ENCODE peak calls at places on chromosomes 11 and 22, in five cellular contexts. N is GM04504; W is GM13977; K is A549; B is activated CD4-positive, alpha-beta T cell treated with anti-CD3 and anti-CD28 coated beads for 4 hours. D is an unnamed sample.
A peak's percentile ranks its signal among the peaks of the same experiment; 100 is the strongest.

GRCh38 chr22:20451920-20452319 is 14.3 kb upstream of the SCARF2 start:
- DNase-seq in N (no peak), W (no peak), K (no peak), B (no peak), D (no peak)

GRCh38 chr22:25413620-25414019 is 150.9 kb upstream of the GRK3 start:
- DNase-seq in N (no peak), W (no peak), K (no peak), B (no peak), D (no peak)

GRCh38 chr11:70768346-70769095 is 370.2 kb downstream of the CTTN start:
- DNase-seq in N (no peak), W (no peak), K (no peak), B (no peak), D (no peak)

GRCh38 chr11:123526027-123526805 is 96.1 kb downstream of the GRAMD1B start:
- DNase-seq in N (no peak), W (no peak), K (no peak), B (no peak), D (no peak)

GRCh38 chr11:45503311-45503710 is 162.1 kb downstream of the CHST1 start:
- DNase-seq in N (no peak), W (no peak), K (no peak), B (no peak), D (no peak)

GRCh38 chr22:19290400-19291217 is 910 bp downstream of the CLTCL1 start:
- DNase-seq in N (no peak), W (no peak), K (no peak), B (peak; percentile 0), D (peak; percentile 66)

GRCh38 chr11:133896642-133897330 is 51.5 kb upstream of the SPATA19 start:
- DNase-seq in N (no peak), W (no peak), K (no peak), B (no peak), D (no peak)

GRCh38 chr11:130718118-130718517 is 198.2 kb downstream of the SNX19 start:
- DNase-seq in N (no peak), W (no peak), K (no peak), B (no peak), D (no peak)

GRCh38 chr22:30159082-30159481 is 78.8 kb downstream of the HORMAD2 start:
- DNase-seq in N (no peak), W (no peak), K (no peak), B (no peak), D (no peak)

GRCh38 chr11:119509969-119510401 is 87.0 kb upstream of the THY1 start:
- DNase-seq in N (peak; percentile 69), W (peak; percentile 78), K (no peak), B (no peak), D (no peak)

GRCh38 chr22:50206599-50206998 is 5.8 kb downstream of the SELENOO start:
- DNase-seq in N (no peak), W (no peak), K (no peak), B (no peak), D (peak; percentile 38)

GRCh38 chr22:31561970-31562369 is 65.6 kb downstream of the SFI1 start:
- DNase-seq in N (no peak), W (no peak), K (no peak), B (no peak), D (no peak)

GRCh38 chr11:93775289-93775688 is 8.8 kb upstream of the MED17 start:
- DNase-seq in N (no peak), W (no peak), K (no peak), B (no peak), D (peak; percentile 29)

GRCh38 chr11:75303544-75304224 is 47.8 kb downstream of the ARRB1 start:
- DNase-seq in N (no peak), W (no peak), K (no peak), B (no peak), D (no peak)

GRCh38 chr22:37896181-37896592 is 9.9 kb upstream of the MICALL1 start:
- DNase-seq in N (no peak), W (peak; percentile 70), K (no peak), B (no peak), D (no peak)

GRCh38 chr11:112050721-112051120 is 23.1 kb downstream of the PIH1D2 start:
- DNase-seq in N (no peak), W (peak; percentile 38), K (no peak), B (no peak), D (no peak)

GRCh38 chr11:8192896-8193209 is 24.0 kb upstream of the RIC3 start:
- DNase-seq in N (no peak), W (no peak), K (no peak), B (no peak), D (no peak)

GRCh38 chr11:14144905-14145304 is 182.4 kb downstream of the SPON1 start:
- DNase-seq in N (no peak), W (no peak), K (no peak), B (no peak), D (no peak)

GRCh38 chr11:72743321-72744221 is 8.6 kb downstream of the ARAP1 start:
- DNase-seq in N (no peak), W (peak; percentile 56), K (no peak), B (no peak), D (no peak)

GRCh38 chr11:113387605-113388211 is at the start of gene ANKK1:
- DNase-seq in N (no peak), W (no peak), K (no peak), B (no peak), D (peak; percentile 25)

GRCh38 chr11:117669062-117669461 is 128.0 kb downstream of the DSCAML1 start:
- DNase-seq in N (no peak), W (no peak), K (no peak), B (no peak), D (no peak)

GRCh38 chr11:42524534-42525227 is 787.1 kb upstream of the API5 start:
- DNase-seq in N (peak; percentile 56), W (peak; percentile 46), K (no peak), B (no peak), D (peak; percentile 18)

GRCh38 chr11:99865951-99866350 is 821.1 kb upstream of the ARHGAP42 start:
- DNase-seq in N (no peak), W (no peak), K (no peak), B (no peak), D (no peak)

GRCh38 chr22:45055936-45056335 is 46.1 kb upstream of the PHF21B start:
- DNase-seq in N (no peak), W (no peak), K (no peak), B (no peak), D (no peak)

GRCh38 chr11:69309800-69310280 is 15.9 kb downstream of the MYEOV start:
- DNase-seq in N (no peak), W (no peak), K (no peak), B (no peak), D (no peak)

GRCh38 chr11:61507012-61507768 is 1.4 kb upstream of the LRRC10B start:
- DNase-seq in N (no peak), W (no peak), K (no peak), B (no peak), D (no peak)

GRCh38 chr22:38744981-38745380 is 10.8 kb downstream of the SUN2 start:
- DNase-seq in N (no peak), W (no peak), K (no peak), B (no peak), D (no peak)

GRCh38 chr11:94785509-94785908 is 17.4 kb downstream of the AMOTL1 start:
- DNase-seq in N (no peak), W (no peak), K (no peak), B (no peak), D (no peak)

GRCh38 chr11:110564676-110565343 is 135.1 kb downstream of the FDX1 start:
- DNase-seq in N (no peak), W (no peak), K (no peak), B (no peak), D (no peak)

GRCh38 chr11:104432981-104433380 is 269.0 kb upstream of the PDGFD start:
- DNase-seq in N (no peak), W (no peak), K (no peak), B (no peak), D (no peak)

GRCh38 chr22:37552560-37553163 is 7.6 kb upstream of the CDC42EP1 start:
- DNase-seq in N (no peak), W (no peak), K (no peak), B (no peak), D (peak; percentile 88)

GRCh38 chr11:121814962-121815361 is 301.1 kb downstream of the BLID start:
- DNase-seq in N (peak; percentile 21), W (no peak), K (no peak), B (no peak), D (no peak)

GRCh38 chr22:31944700-31945477 is 554 bp downstream of the YWHAH start:
- DNase-seq in N (no peak), W (peak; percentile 42), K (peak; percentile 16), B (peak; percentile 35), D (peak; percentile 65)

GRCh38 chr22:41478891-41479521 is 10.1 kb downstream of the ACO2 start:
- DNase-seq in N (no peak), W (peak; percentile 29), K (no peak), B (no peak), D (no peak)

GRCh38 chr11:119340335-119341221 is at the start of gene C1QTNF5:
- DNase-seq in N (no peak), W (no peak), K (no peak), B (no peak), D (peak; percentile 43)

GRCh38 chr22:34760276-34761008 is 305.5 kb upstream of the ISX start:
- DNase-seq in N (no peak), W (no peak), K (no peak), B (no peak), D (no peak)

GRCh38 chr11:110286298-110287040 is 9.9 kb downstream of the RDX start:
- DNase-seq in N (no peak), W (no peak), K (no peak), B (no peak), D (no peak)

GRCh38 chr11:102476812-102477211 is 24.2 kb upstream of the TMEM123 start:
- DNase-seq in N (no peak), W (no peak), K (no peak), B (no peak), D (peak; percentile 43)

GRCh38 chr11:23079382-23079813 is 219.1 kb upstream of the CCDC179 start:
- DNase-seq in N (peak; percentile 14), W (peak; percentile 6), K (no peak), B (no peak), D (no peak)

GRCh38 chr11:43735931-43736330 is 55.4 kb downstream of the HSD17B12 start:
- DNase-seq in N (peak; percentile 33), W (no peak), K (no peak), B (no peak), D (no peak)

D was measured in K562.